ENCODE peak calls at places on chromosomes 4 and X, in four cellular contexts. N is mammary epithelial cell, H is mesenchymal stem cell, G is IMR-90. K is an unnamed sample.

GRCh38 chrX:71627588-71628404 is 9.5 kb upstream of the CXCR3 start:
- DNase-seq in N (no peak), H (no peak), G (no peak), K (no peak)

GRCh38 chr4:1512738-1513660 is 106.8 kb upstream of the NKX1-1 start:
- DNase-seq in N (no peak), H (peak), G (no peak), K (peak)

GRCh38 chrX:21975827-21976226 is 35.3 kb downstream of the SMS start:
- DNase-seq in N (peak), H (peak), G (peak), K (peak)

GRCh38 chrX:119871599-119872395 is at the start of the genes NDUFA1 and RNF113A:
- DNase-seq in N (peak), H (peak), G (peak), K (peak)

GRCh38 chr4:26878729-26879415 is 18.2 kb downstream of the STIM2 start:
- DNase-seq in N (peak), H (no peak), G (peak), K (no peak)

GRCh38 chr4:69744157-69744478 is 16.3 kb downstream of the SULT1B1 start:
- DNase-seq in N (no peak), H (no peak), G (no peak), K (no peak)

GRCh38 chr4:26719954-26720552 is 136.2 kb downstream of the TBC1D19 start:
- DNase-seq in N (no peak), H (peak), G (peak), K (no peak)

GRCh38 chr4:162841769-162842168 is 324.9 kb downstream of the NAF1 start:
- DNase-seq in N (no peak), H (no peak), G (no peak), K (no peak)

GRCh38 chr4:25284466-25284865 is 28.1 kb upstream of the ZCCHC4 start:
- DNase-seq in N (no peak), H (no peak), G (no peak), K (no peak)

GRCh38 chrX:152038798-152039197 is 64.3 kb upstream of the GABRE start:
- DNase-seq in N (peak), H (no peak), G (no peak), K (no peak)

GRCh38 chrX:129678176-129678880 is 23.6 kb upstream of the APLN start:
- DNase-seq in N (no peak), H (no peak), G (no peak), K (peak)

GRCh38 chrX:71652405-71652804 is 14.9 kb upstream of the LOC101059915 start:
- DNase-seq in N (peak), H (peak), G (peak), K (peak)

GRCh38 chr4:77036206-77036605 is 39.6 kb downstream of the CCNI start:
- DNase-seq in N (peak), H (peak), G (peak), K (no peak)

GRCh38 chr4:108337923-108338322 is 169.2 kb upstream of the LEF1 start:
- DNase-seq in N (peak), H (peak), G (peak), K (peak)

GRCh38 chrX:3550871-3551270 is 162.6 kb downstream of the PRKX start:
- DNase-seq in N (no peak), H (no peak), G (no peak), K (no peak)

DNA sequence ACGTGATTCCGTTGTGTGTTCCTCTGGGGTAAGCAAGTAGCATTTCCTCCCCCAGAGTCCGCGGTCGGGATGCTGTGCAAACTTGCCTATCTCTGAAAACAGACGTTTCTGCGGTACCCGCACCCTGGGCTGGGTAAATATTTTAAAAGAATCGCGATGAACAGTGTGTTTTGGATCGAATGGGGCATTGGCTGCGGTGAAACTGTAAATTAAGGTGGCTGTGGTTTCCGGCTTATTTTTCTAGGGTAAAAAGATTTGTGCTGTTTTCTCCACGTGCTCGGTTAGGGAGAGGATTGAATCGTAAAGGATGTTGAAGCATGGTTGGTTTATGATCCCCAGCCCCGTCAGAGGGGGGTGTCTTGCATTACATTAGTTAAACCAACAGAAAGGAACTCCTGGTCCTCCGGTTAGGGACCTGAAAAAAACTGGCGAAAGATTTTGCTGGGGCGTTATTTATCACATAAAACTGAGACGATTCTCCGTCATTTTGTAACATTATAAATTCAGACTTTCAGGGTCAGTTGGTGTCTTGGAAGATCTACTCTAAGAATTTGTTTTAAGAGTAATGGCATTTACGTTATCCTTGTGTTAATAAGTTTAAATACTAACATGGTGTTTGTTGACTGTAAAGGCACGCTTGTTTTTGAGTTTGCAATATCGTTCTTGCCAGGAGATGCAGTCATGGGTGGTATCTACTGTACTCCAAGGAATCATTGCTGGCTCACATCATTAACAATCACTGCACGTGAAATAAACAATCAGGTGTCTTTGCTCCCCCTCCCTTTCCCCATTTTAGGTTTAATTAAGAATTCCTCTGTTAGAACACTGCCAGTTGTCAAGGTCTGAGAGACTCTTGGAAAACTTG is 1.4 kb downstream of the HHIP start:
- DNase-seq in N (no peak), H (peak), G (peak), K (peak)
- H2AFZ ChIP-seq in N (peak), H (no peak), G (peak), K (no peak)

GRCh38 chr4:106971586-106971985 is 64.5 kb downstream of the DKK2 start:
- DNase-seq in N (no peak), H (no peak), G (no peak), K (peak)

DNA sequence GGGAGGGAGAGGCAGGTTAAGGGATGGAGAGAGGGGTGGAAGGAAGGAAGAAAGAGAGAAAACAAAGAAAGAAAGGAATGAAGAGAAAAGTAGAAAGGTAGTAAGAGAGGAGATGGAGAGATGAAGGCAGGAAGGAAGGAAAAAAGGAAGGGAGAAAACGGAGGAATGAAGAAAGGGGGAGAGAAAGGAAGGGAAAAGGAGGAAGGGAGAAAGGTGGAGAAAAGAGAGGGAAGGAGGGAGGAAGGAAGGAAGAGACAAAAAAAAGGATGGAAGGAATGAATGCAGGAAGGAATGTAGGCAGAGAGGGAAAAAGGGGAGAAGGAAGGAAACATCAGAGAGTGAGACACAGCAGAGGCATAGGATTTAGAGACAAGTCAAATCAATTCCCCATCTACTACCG is 68.2 kb downstream of the DKK2 start:
- DNase-seq in N (no peak), H (no peak), G (no peak), K (no peak)
- H2AFZ ChIP-seq in N (no peak), H (no peak), G (no peak), K (no peak)

GRCh38 chrX:107825698-107826285 is at the start of gene MID2:
- DNase-seq in N (peak), H (peak), G (no peak), K (peak)
- H2AFZ ChIP-seq in N (peak), H (peak), G (peak), K (peak)

DNA sequence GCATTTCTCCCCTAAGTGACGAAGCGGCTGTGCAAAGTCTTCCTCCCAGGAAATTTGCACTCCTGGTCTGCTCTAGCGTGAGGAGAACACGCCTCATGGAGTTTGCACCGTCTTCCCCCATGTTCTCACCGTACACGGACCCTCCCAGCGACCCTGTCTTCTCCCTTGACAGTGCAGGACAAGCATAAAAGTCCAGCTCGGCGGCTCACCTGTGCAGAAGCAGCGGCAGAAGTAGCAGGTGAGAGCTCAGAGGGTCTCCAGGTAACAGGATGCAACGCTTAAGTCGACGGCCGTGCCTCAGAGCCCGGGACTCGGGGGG is 314 bp downstream of the P2RY8 start:
- DNase-seq in N (no peak), H (no peak), G (no peak), K (no peak)
- H2AFZ ChIP-seq in N (no peak), H (no peak), G (no peak), K (no peak)

K was measured in hepatocyte.